ENCODE peak calls at places on chromosomes 12 and 14, in six cellular contexts. One of them, this sample, is unnamed. For H3K4me1 and H3K36me3, the result is how much of the 10 kb centered on the place peaks cover.

GRCh38 chr14:61219673-61220072 is 61.5 kb downstream of the TMEM30B start:
- DNase-seq in sigmoid colon: no peak
- DNase-seq in GM23338: no peak
- DNase-seq in Peyer's patch: no peak
- DNase-seq in Panc1: no peak
- DNase-seq in fibroblast of lung: peak
- DNase-seq in this sample: no peak

GRCh38 chr12:106109168-106109910 is 29.4 kb downstream of the NUAK1 start:
- DNase-seq in sigmoid colon: no peak
- DNase-seq in GM23338: no peak
- DNase-seq in Peyer's patch: no peak
- DNase-seq in Panc1: no peak
- DNase-seq in fibroblast of lung: no peak
- DNase-seq in this sample: no peak

GRCh38 chr14:80768646-80769045 is 172.9 kb downstream of the CEP128 start:
- DNase-seq in sigmoid colon: no peak
- DNase-seq in GM23338: no peak
- DNase-seq in Peyer's patch: no peak
- DNase-seq in Panc1: no peak
- DNase-seq in fibroblast of lung: peak
- DNase-seq in this sample: no peak

GRCh38 chr12:21774358-21775129 is at the start of gene KCNJ8:
- DNase-seq in sigmoid colon: peak
- DNase-seq in GM23338: peak
- DNase-seq in Peyer's patch: no peak
- DNase-seq in Panc1: no peak
- DNase-seq in fibroblast of lung: peak
- DNase-seq in this sample: peak

GRCh38 chr12:41485203-41485602 is 297.1 kb downstream of the PDZRN4 start:
- DNase-seq in sigmoid colon: no peak
- DNase-seq in GM23338: no peak
- DNase-seq in Peyer's patch: no peak
- DNase-seq in Panc1: no peak
- DNase-seq in fibroblast of lung: no peak
- DNase-seq in this sample: no peak

GRCh38 chr12:112091563-112091962 is 17.0 kb downstream of the NAA25 start:
- DNase-seq in sigmoid colon: no peak
- DNase-seq in GM23338: no peak
- DNase-seq in Peyer's patch: no peak
- DNase-seq in Panc1: no peak
- DNase-seq in fibroblast of lung: no peak
- DNase-seq in this sample: no peak

GRCh38 chr12:75812341-75813018 is 219.1 kb downstream of the PHLDA1 start:
- DNase-seq in sigmoid colon: no peak
- DNase-seq in GM23338: peak
- DNase-seq in Peyer's patch: no peak
- DNase-seq in Panc1: no peak
- DNase-seq in fibroblast of lung: peak
- DNase-seq in this sample: no peak

GRCh38 chr12:52056801-52057613 is 5.8 kb downstream of the NR4A1 start:
- DNase-seq in sigmoid colon: peak
- DNase-seq in GM23338: no peak
- DNase-seq in Peyer's patch: no peak
- DNase-seq in Panc1: no peak
- DNase-seq in fibroblast of lung: peak
- DNase-seq in this sample: no peak

GRCh38 chr12:80472912-80473500 is 29.0 kb downstream of the PTPRQ start:
- DNase-seq in sigmoid colon: no peak
- DNase-seq in GM23338: peak
- DNase-seq in Peyer's patch: no peak
- DNase-seq in Panc1: peak
- DNase-seq in fibroblast of lung: peak
- DNase-seq in this sample: no peak

GRCh38 chr12:51217133-51217967 is 512 bp downstream of the POU6F1 start:
- DNase-seq in sigmoid colon: peak
- DNase-seq in GM23338: peak
- DNase-seq in Peyer's patch: peak
- DNase-seq in Panc1: no peak
- DNase-seq in fibroblast of lung: no peak
- DNase-seq in this sample: peak

GRCh38 chr14:104724407-104724980 is 465 bp downstream of the ADSS1 start:
- DNase-seq in sigmoid colon: peak
- DNase-seq in GM23338: peak
- DNase-seq in Peyer's patch: peak
- DNase-seq in Panc1: no peak
- DNase-seq in fibroblast of lung: no peak
- DNase-seq in this sample: peak

GRCh38 chr12:93784339-93785086 is 107.3 kb downstream of the CRADD start:
- DNase-seq in sigmoid colon: peak
- DNase-seq in GM23338: no peak
- DNase-seq in Peyer's patch: no peak
- DNase-seq in Panc1: no peak
- DNase-seq in fibroblast of lung: peak
- DNase-seq in this sample: no peak

GRCh38 chr14:54606631-54607133 is 39.8 kb downstream of the SAMD4A start:
- DNase-seq in sigmoid colon: no peak
- DNase-seq in GM23338: no peak
- DNase-seq in Peyer's patch: no peak
- DNase-seq in Panc1: no peak
- DNase-seq in fibroblast of lung: peak
- DNase-seq in this sample: no peak

GRCh38 chr14:47490766-47491165 is 184.6 kb downstream of the MDGA2 start:
- DNase-seq in sigmoid colon: no peak
- DNase-seq in GM23338: no peak
- DNase-seq in Peyer's patch: no peak
- DNase-seq in Panc1: no peak
- DNase-seq in fibroblast of lung: no peak
- DNase-seq in this sample: no peak

DNA sequence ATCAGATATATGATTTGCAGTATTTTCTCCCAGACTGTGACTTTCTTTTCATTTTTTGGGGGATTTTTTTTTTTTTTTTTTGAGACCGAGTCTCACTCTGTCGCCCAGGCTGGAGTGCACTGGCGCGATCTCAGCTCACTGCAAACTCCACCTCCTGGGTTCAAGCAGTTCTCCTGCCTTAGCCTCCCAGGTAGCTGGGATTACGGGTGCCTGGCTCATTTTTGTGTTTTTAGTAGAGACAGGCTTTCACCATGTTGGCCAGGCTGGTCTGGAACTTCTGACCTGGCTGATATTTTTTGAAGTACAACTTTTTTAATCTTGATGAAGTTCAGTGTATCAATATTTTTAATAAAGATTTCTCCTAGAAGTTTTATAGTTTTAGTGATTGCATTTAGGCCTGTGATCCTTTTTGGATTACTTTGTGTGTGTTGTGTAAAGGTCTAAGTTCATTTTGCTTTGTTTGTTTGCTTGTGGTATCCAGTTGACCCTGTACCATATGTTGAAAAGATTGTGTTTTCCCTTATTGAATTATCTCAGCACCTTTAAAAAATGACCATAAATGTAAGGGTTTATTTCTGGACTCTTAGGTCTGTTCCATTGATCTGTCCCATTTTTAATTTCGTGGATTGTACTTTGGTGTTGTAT is 24.2 kb downstream of the BORCS5 start:
- DNase-seq in sigmoid colon: no peak
- DNase-seq in GM23338: no peak
- DNase-seq in Peyer's patch: no peak
- DNase-seq in Panc1: no peak
- DNase-seq in fibroblast of lung: no peak
- DNase-seq in this sample: no peak
- H3K4me1 ChIP-seq in sigmoid colon: under half
- H3K4me1 ChIP-seq in GM23338: under half
- H3K4me1 ChIP-seq in Peyer's patch: under half
- H3K4me1 ChIP-seq in Panc1: under half
- H3K4me1 ChIP-seq in fibroblast of lung: under half
- H3K4me1 ChIP-seq in this sample: under half

DNA sequence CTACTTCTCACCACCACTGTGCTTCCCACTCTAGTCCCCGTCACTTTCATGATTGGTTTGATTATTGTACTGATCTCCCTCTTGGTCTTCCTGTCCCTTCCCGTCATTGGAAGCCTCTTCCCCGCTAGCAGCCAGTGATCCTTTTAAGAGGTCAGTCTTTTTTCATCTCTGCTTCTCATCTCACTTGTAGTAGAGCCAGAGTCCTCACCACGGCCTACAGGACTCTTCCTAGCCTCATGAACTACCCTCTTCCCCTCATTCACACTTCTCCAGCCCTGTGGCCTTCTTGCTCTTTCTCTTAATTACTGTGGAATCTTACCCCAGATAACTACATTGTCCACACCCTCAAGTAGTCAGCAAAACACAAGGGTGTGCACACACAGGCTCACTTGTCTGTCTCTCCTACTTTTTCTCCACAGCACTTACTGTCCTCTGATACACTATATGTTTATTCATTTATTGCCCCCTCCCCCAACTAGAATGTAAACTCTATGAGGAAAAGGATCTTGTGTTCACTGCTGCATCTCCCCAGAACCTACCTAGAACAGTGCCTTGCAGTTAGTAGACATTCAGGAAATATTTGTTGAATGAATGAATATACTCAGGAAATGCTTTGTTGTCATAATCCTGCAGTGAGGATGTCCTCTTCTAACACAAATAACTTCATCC is 66.3 kb downstream of the CKB start:
- DNase-seq in sigmoid colon: no peak
- DNase-seq in GM23338: no peak
- DNase-seq in Peyer's patch: no peak
- DNase-seq in Panc1: no peak
- DNase-seq in fibroblast of lung: no peak
- DNase-seq in this sample: no peak
- H3K36me3 ChIP-seq in sigmoid colon: under half
- H3K36me3 ChIP-seq in GM23338: under half
- H3K36me3 ChIP-seq in Peyer's patch: under half
- H3K36me3 ChIP-seq in Panc1: under half
- H3K36me3 ChIP-seq in fibroblast of lung: under half
- H3K36me3 ChIP-seq in this sample: under half

DNA sequence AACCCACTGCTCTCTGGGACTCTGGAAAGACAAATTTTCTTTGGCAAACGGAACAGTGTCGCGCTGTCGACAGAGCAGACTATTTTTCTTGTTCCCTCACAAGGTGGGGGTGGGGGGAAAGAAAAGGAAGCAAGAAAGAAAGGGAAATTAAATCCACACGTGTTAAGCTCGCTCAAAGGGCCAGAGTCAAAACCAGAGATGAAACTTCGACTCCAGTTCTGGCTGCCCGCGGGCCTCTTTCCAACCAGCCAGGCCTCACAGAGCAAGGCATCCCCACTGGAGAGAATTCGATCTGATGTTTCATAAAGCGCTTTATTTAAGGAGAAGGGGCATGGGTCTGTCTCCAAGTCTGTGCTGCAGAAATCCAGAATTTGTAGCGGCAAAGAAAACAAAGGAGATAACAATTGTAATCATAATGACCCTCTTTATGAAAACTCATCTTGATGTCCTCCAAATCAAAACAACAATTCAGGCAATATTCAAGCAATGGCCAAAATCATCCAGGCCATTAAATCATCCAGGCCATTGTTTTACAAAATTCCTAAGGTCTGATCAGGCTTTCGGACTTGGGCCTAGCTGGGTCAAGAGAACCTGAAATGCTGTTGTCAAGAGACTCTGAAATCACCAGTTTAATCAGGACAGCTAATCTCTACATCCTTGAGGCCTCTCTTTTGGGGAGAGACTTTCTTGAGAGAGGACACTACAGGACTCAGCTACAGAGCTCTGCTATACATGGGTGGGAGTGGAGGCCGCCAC is 5.3 kb upstream of the TBX5 start:
- DNase-seq in sigmoid colon: no peak
- DNase-seq in GM23338: no peak
- DNase-seq in Peyer's patch: no peak
- DNase-seq in Panc1: no peak
- DNase-seq in fibroblast of lung: peak
- DNase-seq in this sample: no peak
- H3K27ac ChIP-seq in sigmoid colon: no peak
- H3K27ac ChIP-seq in GM23338: no peak
- H3K27ac ChIP-seq in Peyer's patch: no peak
- H3K27ac ChIP-seq in Panc1: no peak
- H3K27ac ChIP-seq in fibroblast of lung: peak
- H3K27ac ChIP-seq in this sample: peak

GRCh38 chr12:90183201-90183600 is 474.6 kb upstream of the ATP2B1 start:
- DNase-seq in sigmoid colon: no peak
- DNase-seq in GM23338: peak
- DNase-seq in Peyer's patch: no peak
- DNase-seq in Panc1: no peak
- DNase-seq in fibroblast of lung: no peak
- DNase-seq in this sample: no peak

DNA sequence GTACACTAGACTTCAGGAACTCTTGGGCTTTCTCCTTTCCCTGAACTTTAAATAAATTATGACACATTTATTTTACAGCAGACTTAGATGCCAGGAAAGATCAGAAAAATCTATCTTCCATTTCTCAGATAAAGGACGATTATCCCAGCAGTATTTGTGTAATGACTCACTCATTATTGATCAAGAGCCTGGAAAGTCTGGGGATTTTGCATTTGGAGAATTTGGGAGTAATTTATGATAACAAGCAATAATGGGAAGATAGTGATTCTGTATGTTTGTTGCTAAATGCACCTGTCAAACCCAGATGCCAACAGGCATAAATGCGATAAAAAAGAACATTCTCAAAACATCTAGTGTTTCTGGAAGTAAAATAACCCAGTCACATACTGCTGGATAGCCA is 480.2 kb upstream of the ATP2B1 start:
- DNase-seq in sigmoid colon: no peak
- DNase-seq in GM23338: no peak
- DNase-seq in Peyer's patch: no peak
- DNase-seq in Panc1: no peak
- DNase-seq in fibroblast of lung: no peak
- DNase-seq in this sample: no peak
- H3K4me1 ChIP-seq in sigmoid colon: under half
- H3K4me1 ChIP-seq in GM23338: under half
- H3K4me1 ChIP-seq in Peyer's patch: under half
- H3K4me1 ChIP-seq in Panc1: under half
- H3K4me1 ChIP-seq in fibroblast of lung: under half
- H3K4me1 ChIP-seq in this sample: under half

DNA sequence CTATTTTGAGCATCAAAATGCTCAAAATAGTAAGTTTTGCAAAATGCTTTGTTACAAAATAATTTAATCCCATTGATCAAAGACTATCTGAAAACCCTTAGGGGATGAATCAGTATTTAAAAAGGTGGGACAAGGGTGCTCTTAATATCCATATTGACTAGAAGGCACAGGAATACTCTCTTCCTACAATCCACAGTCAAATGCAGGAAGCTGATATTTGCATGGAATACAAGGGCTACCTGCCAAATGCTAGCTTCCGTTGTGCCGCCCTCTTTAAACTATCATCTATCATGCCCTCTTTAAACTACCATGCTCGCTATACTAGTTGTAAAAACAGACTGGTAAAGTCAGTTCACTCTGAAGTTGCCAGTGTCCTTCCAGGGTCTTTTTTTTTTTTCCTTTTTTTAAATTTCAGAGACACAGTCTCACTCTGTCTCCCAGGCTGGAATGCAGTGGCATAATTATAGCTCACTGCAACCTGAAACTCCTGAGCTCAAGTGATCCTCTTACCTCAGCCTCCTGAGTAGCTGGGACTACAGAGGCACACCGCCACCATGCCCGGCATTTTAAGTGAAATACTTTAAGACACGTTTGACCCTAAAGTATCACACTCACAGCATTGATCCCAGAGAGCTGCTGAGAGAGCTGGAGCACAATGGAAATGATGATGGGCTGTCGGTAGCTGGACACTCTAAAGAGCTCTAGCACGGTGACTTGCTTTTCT is 6.8 kb downstream of the SLC2A3 start:
- DNase-seq in sigmoid colon: no peak
- DNase-seq in GM23338: no peak
- DNase-seq in Peyer's patch: no peak
- DNase-seq in Panc1: no peak
- DNase-seq in fibroblast of lung: no peak
- DNase-seq in this sample: no peak
- H3K36me3 ChIP-seq in sigmoid colon: under half
- H3K36me3 ChIP-seq in GM23338: half or more
- H3K36me3 ChIP-seq in Peyer's patch: half or more
- H3K36me3 ChIP-seq in Panc1: under half
- H3K36me3 ChIP-seq in fibroblast of lung: under half
- H3K36me3 ChIP-seq in this sample: half or more